ENCODE peak calls at places on chromosomes 12 and 14, in eight cellular contexts. K is cardiac muscle cell; M is hepatocyte; T is spleen; G is HCT116; U is CD4-positive, CD25-positive, alpha-beta regulatory T cell; Q is CD8-positive, alpha-beta T cell; V is endodermal cell. S is an unnamed sample.

GRCh38 chr12:52074656-52075408 is 4.7 kb upstream of the SMIM41 start:
- DNase-seq in K (no peak), M (no peak), T (peak), G (no peak), U (no peak), Q (no peak), V (no peak), S (no peak)

GRCh38 chr14:103561381-103562134 is 899 bp downstream of the BAG5 start:
- DNase-seq in K (peak), M (peak), T (no peak), G (no peak), U (peak), Q (peak), V (peak), S (peak)

GRCh38 chr12:117141097-117141898 is 42.1 kb upstream of the TESC start:
- DNase-seq in K (no peak), M (no peak), T (no peak), G (no peak), U (no peak), Q (no peak), V (no peak), S (no peak)

GRCh38 chr12:59067068-59067467 is 146.8 kb upstream of the LRIG3 start:
- DNase-seq in K (peak), M (peak), T (no peak), G (no peak), U (no peak), Q (no peak), V (no peak), S (no peak)

GRCh38 chr12:106633451-106633823 is 50.6 kb downstream of the RFX4 start:
- DNase-seq in K (peak), M (peak), T (no peak), G (no peak), U (no peak), Q (no peak), V (no peak), S (no peak)

GRCh38 chr14:103904493-103905107 is 23.7 kb upstream of the TDRD9 start:
- DNase-seq in K (no peak), M (no peak), T (no peak), G (no peak), U (no peak), Q (no peak), V (no peak), S (no peak)

GRCh38 chr14:73744175-73744867 is 30.1 kb upstream of the PNMA1 start:
- DNase-seq in K (no peak), M (peak), T (peak), G (no peak), U (no peak), Q (no peak), V (no peak), S (no peak)

GRCh38 chr12:108689314-108690190 is 41.8 kb downstream of the CORO1C start:
- DNase-seq in K (peak), M (peak), T (no peak), G (peak), U (peak), Q (peak), V (no peak), S (no peak)

GRCh38 chr12:68310370-68310769 is 21.8 kb downstream of the MDM1 start:
- DNase-seq in K (peak), M (no peak), T (no peak), G (no peak), U (no peak), Q (no peak), V (no peak), S (no peak)

GRCh38 chr12:4283512-4284255 is 10.1 kb downstream of the CCND2 start:
- DNase-seq in K (no peak), M (no peak), T (no peak), G (no peak), U (no peak), Q (no peak), V (peak), S (no peak)

GRCh38 chr12:31922341-31923062 is 36.7 kb upstream of the RESF1 start:
- DNase-seq in K (peak), M (no peak), T (no peak), G (peak), U (no peak), Q (no peak), V (no peak), S (no peak)

GRCh38 chr12:26195250-26195640 is at the start of gene SSPN:
- DNase-seq in K (peak), M (peak), T (peak), G (no peak), U (no peak), Q (no peak), V (peak), S (peak)

GRCh38 chr12:89051065-89051677 is 301.1 kb downstream of the DUSP6 start:
- DNase-seq in K (peak), M (peak), T (no peak), G (peak), U (peak), Q (peak), V (peak), S (peak)

GRCh38 chr12:132489078-132489601 is 811 bp upstream of the FBRSL1 start:
- DNase-seq in K (no peak), M (peak), T (peak), G (no peak), U (peak), Q (peak), V (no peak), S (peak)

GRCh38 chr14:50362791-50363733 is 33.6 kb downstream of the CDKL1 start:
- DNase-seq in K (peak), M (no peak), T (peak), G (no peak), U (peak), Q (peak), V (no peak), S (no peak)

GRCh38 chr12:26884765-26885576 is 52.0 kb upstream of the ITPR2 start:
- DNase-seq in K (peak), M (peak), T (peak), G (peak), U (peak), Q (peak), V (peak), S (peak)

GRCh38 chr12:132366341-132366861 is 37.0 kb upstream of the GALNT9 start:
- DNase-seq in K (no peak), M (no peak), T (peak), G (no peak), U (no peak), Q (no peak), V (no peak), S (no peak)

GRCh38 chr12:70607107-70607506 is 30.1 kb downstream of the PTPRB start:
- DNase-seq in K (no peak), M (no peak), T (no peak), G (no peak), U (no peak), Q (no peak), V (no peak), S (no peak)
- H3K4me3 ChIP-seq in K (no peak), M (no peak), T (peak), G (no peak), U (no peak), Q (no peak), V (no peak), S (no peak)

GRCh38 chr12:6966351-6966750 is 4.1 kb downstream of the PHB2 start:
- DNase-seq in K (no peak), M (no peak), T (no peak), G (no peak), U (no peak), Q (no peak), V (no peak), S (no peak)

GRCh38 chr12:6963741-6964446 is 6.6 kb downstream of the PHB2 start:
- DNase-seq in K (no peak), M (peak), T (peak), G (no peak), U (no peak), Q (no peak), V (peak), S (no peak)

GRCh38 chr12:6965714-6966113 is 4.8 kb downstream of the PHB2 start:
- DNase-seq in K (no peak), M (no peak), T (no peak), G (no peak), U (no peak), Q (no peak), V (peak), S (no peak)

GRCh38 chr12:6964605-6965025 is 5.8 kb downstream of the PHB2 start:
- DNase-seq in K (no peak), M (no peak), T (peak), G (no peak), U (no peak), Q (no peak), V (no peak), S (no peak)

GRCh38 chr12:6965026-6965661 is 5.3 kb downstream of the PHB2 start:
- DNase-seq in K (peak), M (peak), T (peak), G (peak), U (peak), Q (peak), V (peak), S (peak)
- H3K4me3 ChIP-seq in K (no peak), M (no peak), T (no peak), G (peak), U (no peak), Q (no peak), V (no peak), S (peak)

DNA sequence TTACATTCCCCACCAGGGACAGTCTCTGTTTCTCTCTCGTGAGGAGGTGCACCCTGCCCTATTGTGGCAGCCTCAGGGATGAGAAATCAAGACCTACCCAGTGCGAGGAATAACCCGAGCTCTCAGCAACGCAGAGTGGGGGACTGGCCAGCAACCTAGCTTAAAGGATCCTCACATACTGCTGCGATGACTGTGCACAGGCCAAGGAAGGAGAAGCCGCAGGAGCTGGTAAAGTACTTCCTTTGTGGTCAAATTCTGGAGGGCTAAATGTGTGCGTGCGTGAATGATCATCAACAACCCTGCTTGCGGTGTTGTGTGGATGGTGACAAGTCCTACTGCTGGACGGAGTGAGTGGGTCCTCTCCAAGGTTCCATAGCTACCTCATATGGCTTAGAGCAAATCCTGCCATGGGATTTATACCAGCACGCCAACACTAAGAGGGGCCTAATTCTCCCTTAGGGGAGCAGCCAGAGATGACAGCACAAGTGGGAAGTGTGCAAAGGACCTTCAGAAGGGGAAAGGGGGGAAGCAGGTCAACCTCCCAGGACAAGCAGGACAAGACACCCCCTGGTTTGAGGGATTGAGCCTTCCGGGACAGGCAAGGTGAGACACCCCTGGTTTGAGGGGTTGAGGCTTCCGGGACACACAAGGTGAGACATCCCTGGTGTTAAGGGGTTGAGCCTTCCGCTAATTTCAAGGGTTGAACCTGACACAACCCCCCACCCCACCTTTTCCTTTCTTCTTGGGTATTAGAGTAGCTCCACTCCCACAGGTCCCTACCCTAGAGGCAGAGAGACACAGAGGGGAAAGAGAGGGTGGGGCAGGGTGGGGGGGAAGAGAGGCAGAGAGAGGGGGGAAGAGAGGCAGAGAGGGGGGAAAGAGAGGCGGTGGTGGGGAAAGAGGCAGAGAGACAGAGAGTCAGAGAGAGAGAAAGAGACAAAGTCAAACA is 58.8 kb upstream of the AP4S1 start:
- DNase-seq in K (no peak), M (no peak), T (no peak), G (peak), U (no peak), Q (no peak), V (no peak), S (no peak)
- H3K4me3 ChIP-seq in K (no peak), M (no peak), T (no peak), G (peak), U (no peak), Q (no peak), V (no peak), S (no peak)

GRCh38 chr14:77108753-77109152 is 10.7 kb downstream of the CIPC start:
- DNase-seq in K (no peak), M (no peak), T (no peak), G (no peak), U (no peak), Q (no peak), V (no peak), S (no peak)

GRCh38 chr14:77109656-77110055 is 11.6 kb downstream of the CIPC start:
- DNase-seq in K (no peak), M (no peak), T (no peak), G (no peak), U (no peak), Q (no peak), V (no peak), S (no peak)

GRCh38 chr14:77110286-77110685 is 12.2 kb downstream of the CIPC start:
- DNase-seq in K (no peak), M (no peak), T (no peak), G (no peak), U (no peak), Q (no peak), V (no peak), S (no peak)

GRCh38 chr14:77113644-77114043 is 15.6 kb downstream of the CIPC start:
- DNase-seq in K (no peak), M (no peak), T (no peak), G (no peak), U (no peak), Q (no peak), V (no peak), S (no peak)

DNA sequence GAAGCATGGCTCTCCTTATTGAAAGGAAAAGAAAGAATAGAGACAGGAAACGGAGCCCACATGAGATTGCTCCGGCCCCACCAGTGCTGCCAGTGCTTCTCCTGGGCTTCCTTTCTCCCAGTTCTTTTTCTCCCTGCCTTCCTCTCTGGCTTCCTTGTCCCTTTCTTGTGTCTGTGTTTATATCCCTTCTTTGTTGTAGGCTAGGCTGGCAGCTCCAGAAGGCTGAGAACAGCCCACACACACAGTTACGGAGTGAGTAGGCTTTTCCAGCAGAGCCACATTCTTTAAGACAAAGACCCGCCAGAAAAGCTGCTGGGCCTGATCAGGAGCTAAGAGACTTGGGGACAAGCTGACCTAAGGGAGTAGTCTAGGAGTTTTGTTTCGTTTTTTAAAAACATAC is 13.0 kb downstream of the CIPC start:
- DNase-seq in K (peak), M (no peak), T (no peak), G (no peak), U (no peak), Q (no peak), V (peak), S (peak)
- H3K4me3 ChIP-seq in K (no peak), M (no peak), T (no peak), G (no peak), U (no peak), Q (no peak), V (no peak), S (no peak)

DNA sequence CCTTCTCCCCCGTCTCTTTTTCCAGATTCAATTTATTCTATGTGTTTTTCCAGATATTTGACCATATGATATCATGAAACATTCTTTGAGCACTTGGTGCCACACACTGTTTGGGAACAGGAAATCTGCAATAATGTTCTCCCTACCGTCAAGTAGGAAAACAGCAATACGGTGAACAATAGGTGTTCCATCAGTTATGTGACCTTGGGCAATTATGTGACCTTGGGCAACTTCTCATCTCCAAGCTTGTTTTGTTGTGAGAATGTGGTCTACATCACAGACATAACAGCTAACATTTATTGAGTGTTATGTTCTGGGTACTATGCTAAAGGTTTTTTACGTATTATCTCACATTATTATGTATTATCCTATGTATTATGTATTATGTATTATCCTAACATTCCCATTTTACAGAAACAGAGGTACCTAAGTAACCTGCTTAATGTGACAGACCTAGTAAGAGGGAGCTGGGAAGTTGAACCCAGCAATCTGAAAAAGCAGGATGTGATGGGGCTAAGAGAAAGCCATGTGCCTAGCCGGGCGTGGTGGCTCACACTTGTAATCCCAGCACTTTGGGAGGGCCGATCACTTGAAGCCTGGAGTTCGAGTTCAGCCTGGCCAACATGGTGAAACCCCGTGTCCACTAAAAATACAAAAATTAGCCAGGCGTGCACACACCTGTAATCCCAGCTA is 1.2 kb upstream of the NEK9 start:
- DNase-seq in K (no peak), M (no peak), T (no peak), G (no peak), U (no peak), Q (no peak), V (no peak), S (no peak)
- H3K4me3 ChIP-seq in K (no peak), M (no peak), T (peak), G (peak), U (peak), Q (no peak), V (peak), S (peak)

GRCh38 chr14:25050494-25051170 is 685 bp upstream of the STXBP6 start:
- DNase-seq in K (peak), M (peak), T (no peak), G (no peak), U (no peak), Q (no peak), V (no peak), S (peak)
- H3K4me3 ChIP-seq in K (peak), M (peak), T (no peak), G (no peak), U (no peak), Q (no peak), V (peak), S (peak)

S was measured in Caco-2.